ENCODE peak calls at places on chromosomes 11 and 22, in five cellular contexts. W is CD4-positive, alpha-beta T cell; J is choroid plexus epithelial cell; U is H1; E is neural crest cell. G is an unnamed sample.

GRCh38 chr22:44486538-44486937 is 11.5 kb downstream of the RTL6 start:
- DNase-seq in E (no peak), J (no peak), W (no peak), U (no peak), G (no peak)

GRCh38 chr11:134857035-134857434 is 445.0 kb upstream of the B3GAT1 start:
- DNase-seq in E (no peak), J (no peak), U (no peak), W (no peak), G (no peak)

GRCh38 chr11:43931717-43932039 is 10.8 kb upstream of the C11orf96 start:
- DNase-seq in E (no peak), W (no peak), U (no peak), J (no peak), G (no peak)

GRCh38 chr22:48843640-48844039 is 984.0 kb downstream of the BRD1 start:
- DNase-seq in W (no peak), U (no peak), J (no peak), E (no peak), G (no peak)

GRCh38 chr11:64084962-64085710 is 49.4 kb downstream of the FLRT1 start:
- DNase-seq in E (no peak), U (no peak), J (no peak), W (no peak), G (peak; percentile 43)

GRCh38 chr11:68211546-68211945 is 1.6 kb downstream of the KMT5B start:
- DNase-seq in E (no peak), J (no peak), U (no peak), W (no peak), G (no peak)

GRCh38 chr11:44286268-44286880 is 23.6 kb downstream of the ALX4 start:
- DNase-seq in U (no peak), E (peak; percentile 79), J (peak; percentile 69), W (peak; percentile 44), G (peak; percentile 47)

GRCh38 chr11:133951484-133952198 is 5.1 kb downstream of the IGSF9B start:
- DNase-seq in E (no peak), W (no peak), U (no peak), J (peak; percentile 13), G (no peak)

GRCh38 chr11:124402326-124402922 is 3.6 kb upstream of the OR8B3 start:
- DNase-seq in U (peak; percentile 31), J (peak; percentile 95), W (no peak), E (peak; percentile 62), G (peak; percentile 21)

GRCh38 chr11:83449338-83449913 is 163.3 kb upstream of the CCDC90B start:
- DNase-seq in U (no peak), W (no peak), E (no peak), J (no peak), G (no peak)

GRCh38 chr11:20249313-20249873 is 89.1 kb upstream of the DBX1 start:
- DNase-seq in E (no peak), J (no peak), U (no peak), W (no peak), G (no peak)

GRCh38 chr11:6456361-6457073 is 15.7 kb upstream of the HPX start:
- DNase-seq in E (no peak), J (no peak), W (no peak), U (no peak), G (no peak)

GRCh38 chr22:43110927-43111623 is 525 bp downstream of the BIK start:
- DNase-seq in E (no peak), U (no peak), W (peak; percentile 34), J (no peak), G (no peak)

GRCh38 chr11:108206171-108206570 is 16.3 kb downstream of the NPAT start:
- DNase-seq in J (no peak), E (no peak), W (no peak), U (no peak), G (no peak)

GRCh38 chr11:117862753-117863152 is 13.7 kb downstream of the FXYD6 start:
- DNase-seq in W (no peak), E (no peak), U (no peak), J (no peak), G (no peak)

GRCh38 chr11:10514210-10514609 is 26.8 kb downstream of the RNF141 start:
- DNase-seq in U (no peak), J (peak; percentile 54), E (no peak), W (no peak), G (no peak)

GRCh38 chr11:63510360-63511130 is 4.7 kb downstream of the LGALS12 start:
- DNase-seq in E (no peak), U (no peak), W (no peak), J (peak; percentile 75), G (no peak)

GRCh38 chr11:17508816-17509215 is 32.2 kb upstream of the ABCC8 start:
- DNase-seq in E (no peak), W (no peak), J (no peak), U (no peak), G (no peak)

GRCh38 chr11:35962373-35963138 is 18.7 kb downstream of the LDLRAD3 start:
- DNase-seq in U (no peak), E (no peak), W (no peak), J (no peak), G (no peak)

GRCh38 chr11:101436511-101437142 is 147.2 kb downstream of the TRPC6 start:
- DNase-seq in J (peak; percentile 62), E (peak; percentile 42), U (no peak), W (no peak), G (peak; percentile 30)

GRCh38 chr11:117696489-117696888 is 100.5 kb downstream of the DSCAML1 start:
- DNase-seq in U (no peak), E (no peak), W (no peak), J (no peak), G (no peak)

GRCh38 chr22:50673231-50674126 is 856 bp downstream of the SHANK3 start:
- DNase-seq in W (no peak), U (no peak), J (no peak), E (no peak), G (no peak)

GRCh38 chr11:48036466-48036865 is 56.1 kb downstream of the PTPRJ start:
- DNase-seq in W (no peak), U (no peak), J (peak; percentile 69), E (no peak), G (no peak)

GRCh38 chr11:86386791-86387190 is 12.1 kb downstream of the CCDC81 start:
- DNase-seq in E (no peak), W (no peak), U (no peak), J (no peak), G (no peak)

GRCh38 chr11:1448166-1448825 is 38.3 kb downstream of the MOB2 start:
- DNase-seq in W (no peak), J (no peak), E (no peak), U (no peak), G (no peak)

GRCh38 chr11:16404781-16405180 is 48.4 kb upstream of the SOX6 start:
- DNase-seq in W (no peak), J (no peak), U (no peak), E (no peak), G (no peak)

GRCh38 chr11:118318112-118319030 is 13.8 kb downstream of the CD3E start:
- DNase-seq in E (no peak), U (no peak), J (no peak), W (no peak), G (no peak)

GRCh38 chr11:118845369-118845768 is 38.3 kb upstream of the CXCR5 start:
- DNase-seq in U (no peak), W (no peak), E (no peak), J (peak; percentile 70), G (no peak)

GRCh38 chr22:17112491-17113042 is 8.6 kb downstream of the TMEM121B start:
- DNase-seq in W (no peak), E (no peak), U (no peak), J (no peak), G (no peak)

GRCh38 chr22:49400136-49400865 is 427.4 kb downstream of the BRD1 start:
- DNase-seq in J (no peak), E (no peak), U (no peak), W (no peak), G (no peak)

GRCh38 chr22:22462813-22463567 is 45.6 kb downstream of the ZNF280B start:
- DNase-seq in U (no peak), J (peak; percentile 21), E (no peak), W (no peak), G (no peak)

GRCh38 chr22:20571531-20572007 is 64.2 kb downstream of the MED15 start:
- DNase-seq in E (peak; percentile 59), W (peak; percentile 48), J (peak; percentile 44), U (no peak), G (no peak)

GRCh38 chr11:81966340-81966739 is 767.3 kb downstream of the FAM181B start:
- DNase-seq in E (no peak), W (no peak), J (peak; percentile 18), U (no peak), G (no peak)

DNA sequence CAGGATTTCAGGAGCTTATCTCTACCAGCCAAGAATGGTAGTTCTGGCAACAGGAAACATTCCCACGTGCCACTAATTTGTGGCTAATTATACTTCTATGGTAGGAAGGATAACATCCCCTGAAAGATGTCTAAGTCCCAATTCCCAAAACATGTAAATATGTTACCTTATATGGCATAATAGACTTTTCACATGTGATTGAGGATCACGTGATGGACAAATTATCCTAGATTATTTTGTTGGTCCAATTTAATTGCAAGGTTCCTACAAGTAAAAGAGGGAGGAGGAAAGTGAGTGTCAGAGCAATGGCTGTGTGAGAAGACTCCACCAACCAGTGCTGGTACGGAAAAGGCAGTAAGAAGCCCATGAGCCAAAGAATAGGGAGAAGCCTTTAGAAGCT is 9.9 kb upstream of the MSANTD4 start:
- DNase-seq in E (no peak), U (no peak), W (no peak), J (no peak), G (no peak)
- TF ChIP-seq CTCF in E (no peak), U (no peak), W (no peak), J (no peak), G (no peak)

GRCh38 chr11:3958301-3958700 is 102.8 kb downstream of the STIM1 start:
- DNase-seq in E (no peak), W (no peak), J (no peak), U (no peak), G (no peak)

GRCh38 chr11:3956038-3956437 is 100.6 kb downstream of the STIM1 start:
- DNase-seq in E (no peak), W (no peak), U (no peak), J (no peak), G (no peak)

GRCh38 chr11:3955299-3955665 is 99.8 kb downstream of the STIM1 start:
- DNase-seq in E (no peak), J (no peak), W (no peak), U (no peak), G (no peak)

GRCh38 chr11:3957437-3957836 is 102.0 kb downstream of the STIM1 start:
- DNase-seq in E (no peak), J (no peak), U (no peak), W (no peak), G (no peak)

GRCh38 chr11:3956748-3957147 is 101.3 kb downstream of the STIM1 start:
- DNase-seq in J (no peak), E (no peak), W (no peak), U (no peak), G (no peak)
- TF ChIP-seq CTCF in J (no peak), E (no peak), W (no peak), U (no peak), G (no peak)

GRCh38 chr11:4040461-4040860 is 54.1 kb upstream of the RRM1 start:
- DNase-seq in W (no peak), E (no peak), J (no peak), U (no peak), G (no peak)
- TF ChIP-seq CTCF in W (no peak), E (no peak), J (no peak), U (no peak), G (no peak)

DNA sequence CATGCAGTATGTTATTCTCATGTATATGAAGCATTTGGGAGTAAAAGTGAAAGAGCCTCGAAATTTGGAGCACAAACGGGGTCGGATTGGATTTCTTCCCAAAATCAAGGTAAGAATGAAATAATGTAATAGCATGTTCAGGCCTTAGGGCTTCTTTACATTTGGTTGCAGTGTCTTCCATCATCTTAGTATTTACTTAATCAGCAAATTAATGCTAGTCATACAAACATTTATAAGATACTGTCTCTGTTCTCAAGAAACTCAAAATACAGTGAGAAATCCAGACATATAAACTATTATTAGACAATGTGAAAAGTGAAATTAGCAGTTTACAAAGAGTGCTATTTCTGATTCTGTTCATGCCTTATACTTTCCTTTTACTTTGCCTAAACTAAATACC is 63.3 kb upstream of the GRIK4 start:
- DNase-seq in W (no peak), J (no peak), U (no peak), E (no peak), G (no peak)
- TF ChIP-seq CTCF in W (no peak), J (no peak), U (no peak), E (no peak), G (no peak)